ENCODE peak calls at places on chromosomes 12 and 14, in seven cellular contexts. H, Y, A, V, R, S and D are unnamed samples.

GRCh38 chr14:74265312-74265965 is 26.2 kb downstream of the VSX2 start:
- DNase-seq in V (no peak), R (no peak), H (no peak), A (no peak), S (no peak), Y (no peak), D (no peak)

GRCh38 chr12:32139064-32139421 is 32.4 kb downstream of the BICD1 start:
- DNase-seq in R (no peak), Y (peak; percentile 27), S (peak; percentile 20), V (peak; percentile 66), A (no peak), H (no peak), D (no peak)

GRCh38 chr12:112686373-112686772 is 105.2 kb upstream of the RPH3A start:
- DNase-seq in S (no peak), V (peak; percentile 3), A (no peak), R (no peak), Y (no peak), H (no peak), D (no peak)

GRCh38 chr14:103155013-103155412 is 31.8 kb downstream of the TNFAIP2 start:
- DNase-seq in A (no peak), H (peak; percentile 90), V (peak; percentile 13), R (no peak), Y (peak; percentile 45), S (no peak), D (peak; percentile 95)

GRCh38 chr12:122848471-122849351 is 13.5 kb downstream of the HIP1R start:
- DNase-seq in S (no peak), Y (no peak), R (no peak), A (no peak), V (no peak), H (no peak), D (no peak)

GRCh38 chr14:48261436-48261835 is 586.0 kb upstream of the MDGA2 start:
- DNase-seq in Y (no peak), A (no peak), S (no peak), R (no peak), H (no peak), V (no peak), D (no peak)

GRCh38 chr12:103197725-103198388 is 240.4 kb downstream of the ASCL1 start:
- DNase-seq in S (no peak), R (no peak), Y (no peak), A (no peak), V (no peak), H (no peak), D (no peak)

GRCh38 chr12:43104524-43104923 is 447.5 kb downstream of the ADAMTS20 start:
- DNase-seq in A (no peak), S (no peak), R (no peak), H (no peak), V (peak; percentile 64), Y (no peak), D (no peak)

GRCh38 chr12:12599750-12600643 is 11.7 kb upstream of the CREBL2 start:
- DNase-seq in V (no peak), H (no peak), S (no peak), Y (no peak), R (no peak), A (peak; percentile 25), D (no peak)

GRCh38 chr12:2672863-2673262 is 121.9 kb upstream of the FKBP4 start:
- DNase-seq in V (no peak), Y (no peak), R (no peak), A (no peak), H (no peak), S (no peak), D (no peak)

GRCh38 chr12:131831021-131831571 is 2.9 kb downstream of the MMP17 start:
- DNase-seq in H (peak; percentile 66), Y (no peak), S (no peak), R (no peak), A (no peak), V (no peak), D (no peak)

GRCh38 chr12:43805149-43805856 is 814 bp downstream of the TWF1 start:
- DNase-seq in A (peak; percentile 8), H (no peak), R (no peak), Y (peak; percentile 7), S (no peak), V (no peak), D (no peak)

GRCh38 chr14:88424573-88424972 is 39.1 kb downstream of the SPATA7 start:
- DNase-seq in H (no peak), V (peak; percentile 52), A (no peak), Y (no peak), S (no peak), R (no peak), D (no peak)

GRCh38 chr12:27303139-27304111 is 29.2 kb upstream of the BMAL2 start:
- DNase-seq in H (no peak), Y (no peak), R (no peak), A (no peak), S (no peak), V (peak; percentile 61), D (no peak)

GRCh38 chr14:63459738-63460137 is 83.4 kb downstream of the PPP2R5E start:
- DNase-seq in H (no peak), V (no peak), Y (no peak), S (no peak), A (no peak), R (no peak), D (no peak)

GRCh38 chr14:92986254-92987147 is 63.6 kb downstream of the CHGA start:
- DNase-seq in V (peak; percentile 70), Y (peak; percentile 87), S (no peak), A (peak; percentile 39), H (peak; percentile 83), R (no peak), D (peak; percentile 83)

GRCh38 chr12:124207617-124208016 is 87.3 kb upstream of the RFLNA start:
- DNase-seq in A (no peak), V (no peak), H (no peak), S (no peak), R (no peak), Y (no peak), D (no peak)

DNA sequence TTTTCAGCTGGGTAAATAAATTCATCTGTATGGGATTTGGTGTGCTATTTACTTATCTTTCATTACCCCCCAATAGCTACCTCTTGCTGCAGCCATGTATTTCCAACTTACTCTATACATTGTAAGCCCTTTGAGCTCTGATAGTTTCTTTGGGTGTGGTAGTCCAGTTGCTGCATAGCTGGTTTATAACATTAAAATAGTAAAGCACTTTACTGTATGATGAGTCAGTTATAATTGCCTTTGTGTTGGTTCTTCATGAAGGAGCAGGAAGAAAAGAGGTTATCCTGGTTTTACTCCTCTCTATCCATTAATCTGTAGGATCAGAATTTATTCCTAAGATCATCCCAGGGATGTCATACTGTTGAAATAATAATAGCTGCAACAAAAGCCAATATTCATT is 15.7 kb downstream of the TBC1D30 start:
- DNase-seq in Y (no peak), A (no peak), H (no peak), R (no peak), V (no peak), S (no peak), D (no peak)
- TF ChIP-seq POLR2A in Y (no peak), A (no peak), H (no peak), R (no peak), V (no peak), S (no peak), D (no peak)

GRCh38 chr14:61521773-61522172 is 173.5 kb upstream of the HIF1A start:
- DNase-seq in A (no peak), S (no peak), R (no peak), V (no peak), Y (no peak), H (no peak), D (no peak)
- TF ChIP-seq POLR2A in A (no peak), S (no peak), R (no peak), V (no peak), Y (no peak), H (no peak), D (no peak)

GRCh38 chr14:100374891-100375272 is 51.7 kb downstream of the SLC25A47 start:
- DNase-seq in H (no peak), R (no peak), Y (no peak), V (peak; percentile 20), S (no peak), A (no peak), D (no peak)

GRCh38 chr14:100375273-100375962 is 52.3 kb downstream of the SLC25A47 start:
- DNase-seq in A (no peak), S (peak; percentile 45), V (peak; percentile 99), Y (peak; percentile 64), R (peak; percentile 73), H (peak; percentile 87), D (peak; percentile 36)

GRCh38 chr14:100376751-100377171 is 53.6 kb downstream of the SLC25A47 start:
- DNase-seq in S (no peak), H (no peak), Y (no peak), A (no peak), V (peak; percentile 23), R (no peak), D (no peak)

GRCh38 chr14:100374270-100374669 is 51.1 kb downstream of the SLC25A47 start:
- DNase-seq in S (no peak), V (no peak), R (no peak), A (no peak), Y (no peak), H (no peak), D (no peak)

DNA sequence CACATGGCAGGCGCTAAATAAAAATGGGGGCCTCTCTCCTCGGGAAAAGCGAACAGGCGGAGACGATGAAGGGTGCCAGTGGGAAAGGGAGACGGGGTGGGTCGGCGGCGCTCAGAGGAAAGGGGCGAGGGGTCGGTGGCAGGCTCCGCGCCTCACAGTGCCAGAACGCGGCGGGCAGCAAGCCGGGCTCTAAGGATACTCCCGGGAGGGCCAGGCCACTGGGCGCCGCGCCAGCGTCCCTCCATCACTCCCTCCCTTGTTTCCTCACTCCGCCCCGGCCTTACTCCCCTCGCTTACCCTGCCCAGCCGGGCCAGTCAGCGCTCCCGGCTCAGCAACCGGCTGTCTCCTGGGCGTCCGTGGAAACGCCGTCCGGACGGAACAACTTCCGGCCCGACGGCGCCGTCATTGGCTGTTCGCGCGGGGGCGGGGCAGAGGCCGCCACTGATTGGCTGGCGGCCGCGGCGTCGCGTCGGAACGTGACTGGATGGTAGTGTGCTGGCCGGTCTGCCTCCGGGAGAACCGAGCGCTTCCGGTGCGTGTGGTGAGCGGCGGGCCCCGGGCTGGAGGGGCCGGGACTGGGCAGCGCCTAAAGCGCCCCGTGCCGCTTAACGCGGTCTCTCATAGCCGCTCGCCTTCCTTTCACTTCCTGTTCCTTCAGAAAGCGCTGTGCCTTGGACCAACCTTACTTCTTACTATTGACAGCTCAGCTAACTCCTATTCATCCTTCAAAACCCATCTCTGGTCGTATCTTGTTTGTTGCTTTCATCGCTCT is 53.0 kb downstream of the SLC25A47 start:
- DNase-seq in H (peak; percentile 97), V (peak; percentile 95), R (peak; percentile 95), S (peak; percentile 68), Y (peak; percentile 95), A (peak; percentile 88), D (peak; percentile 87)
- TF ChIP-seq POLR2A in H (peak; percentile 60), V (peak; percentile 96), R (peak; percentile 85), S (peak; percentile 90), Y (peak; percentile 82), A (peak; percentile 58), D (peak; percentile 55)

DNA sequence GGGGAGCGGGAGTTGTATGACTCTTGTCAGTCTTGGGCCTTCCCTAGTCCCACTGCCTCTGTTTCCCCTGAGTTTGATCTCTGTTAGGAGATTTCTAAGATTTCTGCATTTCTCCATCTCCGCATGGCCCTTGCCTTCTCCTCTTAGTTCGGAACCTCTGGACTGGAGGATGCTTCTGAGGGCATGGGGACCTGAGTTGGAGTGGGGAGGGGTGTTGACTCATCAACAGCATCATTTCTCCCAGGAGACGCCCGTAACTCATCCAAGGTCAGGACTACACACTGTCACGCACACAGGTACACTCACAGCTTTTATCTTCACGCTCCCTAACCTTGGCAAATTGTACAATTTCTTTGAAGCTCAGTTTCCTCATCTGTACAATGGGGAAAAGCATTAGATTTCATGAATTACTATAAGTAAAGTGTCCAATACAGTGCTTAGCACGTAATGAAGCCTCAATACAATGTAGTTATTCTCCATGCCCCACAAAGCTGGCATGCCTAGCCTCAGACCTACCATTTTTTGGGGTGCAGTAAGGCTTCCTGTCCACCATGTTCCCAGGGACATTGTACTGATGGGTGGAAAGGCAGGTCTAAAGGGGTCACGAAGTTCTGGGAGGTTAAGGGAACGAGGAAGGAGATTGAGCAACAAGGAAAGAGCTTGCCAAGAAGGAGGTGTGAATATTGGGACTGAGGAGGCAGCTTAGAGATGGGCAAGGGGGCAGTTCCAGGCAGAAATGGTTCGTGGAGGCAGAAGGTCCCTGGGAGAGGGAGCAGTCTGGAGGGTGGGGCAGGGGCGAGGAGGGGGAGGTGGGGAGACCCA is 600 bp upstream of the LAG3 start:
- DNase-seq in A (no peak), R (no peak), H (no peak), Y (no peak), V (no peak), S (no peak), D (no peak)
- TF ChIP-seq POLR2A in A (no peak), R (no peak), H (no peak), Y (no peak), V (no peak), S (no peak), D (no peak)